ENCODE peak calls at places on chromosomes 13 and 19, in eight cellular contexts. G is progenitor cell of endocrine pancreas, X is nephron progenitor cell, F is type B pancreatic cell, O is heart right ventricle, E is upper lobe of left lung, U is Peyer's patch, I is cardiac muscle cell. C is an unnamed sample.

GRCh38 chr19:43678512-43678911 is 8.5 kb upstream of the PLAUR start:
- DNase-seq in X (no peak), U (no peak), O (no peak), F (no peak), E (no peak), G (no peak), I (peak), C (no peak)

GRCh38 chr19:49553451-49554271 is 25.9 kb downstream of the RCN3 start:
- DNase-seq in G (no peak), F (no peak), E (no peak), O (no peak), U (peak), X (no peak), I (no peak), C (no peak)

GRCh38 chr19:10461047-10461949 is 41.0 kb downstream of the PDE4A start:
- DNase-seq in G (peak), U (peak), E (peak), X (peak), I (peak), F (peak), O (peak), C (peak)

GRCh38 chr19:13118424-13119193 is 545 bp downstream of the NACC1 start:
- DNase-seq in U (peak), F (no peak), G (peak), O (no peak), I (peak), E (peak), X (peak), C (no peak)

GRCh38 chr13:96811049-96811448 is 183.2 kb downstream of the OXGR1 start:
- DNase-seq in X (no peak), E (no peak), F (no peak), G (no peak), U (no peak), O (no peak), I (no peak), C (no peak)

GRCh38 chr13:97116754-97117153 is 105.4 kb upstream of the MBNL2 start:
- DNase-seq in E (peak), I (peak), O (peak), F (no peak), G (no peak), X (no peak), U (no peak), C (no peak)

GRCh38 chr13:113591750-113592149 is 7.2 kb downstream of the TFDP1 start:
- DNase-seq in G (no peak), E (no peak), I (no peak), F (no peak), O (no peak), U (no peak), X (no peak), C (no peak)

GRCh38 chr13:112782433-112783010 is 92.7 kb downstream of the ATP11A start:
- DNase-seq in U (no peak), E (no peak), F (peak), O (no peak), I (no peak), X (no peak), G (no peak), C (no peak)

GRCh38 chr19:40362160-40362559 is 13.7 kb downstream of the PLD3 start:
- DNase-seq in O (no peak), G (no peak), F (no peak), E (no peak), U (no peak), I (no peak), X (no peak), C (no peak)

GRCh38 chr19:50292216-50292827 is 36.9 kb downstream of the KCNC3 start:
- DNase-seq in X (no peak), I (no peak), G (no peak), E (no peak), O (no peak), F (no peak), U (no peak), C (no peak)

GRCh38 chr13:40536443-40537113 is 129.9 kb downstream of the FOXO1 start:
- DNase-seq in X (no peak), I (no peak), F (no peak), E (no peak), G (no peak), U (peak), O (no peak), C (no peak)

GRCh38 chr13:87671824-87672603 is 843 bp downstream of the SLITRK5 start:
- DNase-seq in G (no peak), F (no peak), X (peak), U (peak), E (peak), I (no peak), O (no peak), C (peak)

GRCh38 chr19:40280608-40281221 is 4.4 kb downstream of the AKT2 start:
- DNase-seq in X (no peak), E (peak), I (no peak), O (peak), F (no peak), G (no peak), U (peak), C (no peak)

GRCh38 chr19:41269055-41269454 is 4.9 kb downstream of the HNRNPUL1 start:
- DNase-seq in F (no peak), G (no peak), I (no peak), O (no peak), X (no peak), E (no peak), U (no peak), C (no peak)

GRCh38 chr19:51082641-51083040 is at the start of gene KLK14:
- DNase-seq in X (no peak), F (no peak), O (no peak), G (no peak), I (no peak), U (no peak), E (no peak), C (no peak)

GRCh38 chr13:39542361-39542760 is 60.6 kb downstream of the LHFPL6 start:
- DNase-seq in F (no peak), E (no peak), I (no peak), X (no peak), O (no peak), U (no peak), G (no peak), C (no peak)

GRCh38 chr19:42010245-42011126 is 16.5 kb upstream of the ATP1A3 start:
- DNase-seq in G (no peak), O (no peak), F (no peak), X (no peak), I (no peak), E (no peak), U (no peak), C (no peak)

GRCh38 chr13:87661471-87661870 is 9.7 kb upstream of the SLITRK5 start:
- DNase-seq in F (no peak), U (no peak), X (no peak), G (no peak), E (no peak), O (no peak), I (no peak), C (no peak)

GRCh38 chr13:45367995-45368394 is 27.0 kb upstream of the TPT1 start:
- DNase-seq in E (no peak), X (no peak), F (no peak), G (no peak), U (no peak), I (no peak), O (no peak), C (no peak)

GRCh38 chr13:98918771-98919170 is 59.1 kb downstream of the DOCK9 start:
- DNase-seq in U (no peak), X (no peak), E (no peak), I (no peak), G (no peak), F (no peak), O (no peak), C (no peak)

DNA sequence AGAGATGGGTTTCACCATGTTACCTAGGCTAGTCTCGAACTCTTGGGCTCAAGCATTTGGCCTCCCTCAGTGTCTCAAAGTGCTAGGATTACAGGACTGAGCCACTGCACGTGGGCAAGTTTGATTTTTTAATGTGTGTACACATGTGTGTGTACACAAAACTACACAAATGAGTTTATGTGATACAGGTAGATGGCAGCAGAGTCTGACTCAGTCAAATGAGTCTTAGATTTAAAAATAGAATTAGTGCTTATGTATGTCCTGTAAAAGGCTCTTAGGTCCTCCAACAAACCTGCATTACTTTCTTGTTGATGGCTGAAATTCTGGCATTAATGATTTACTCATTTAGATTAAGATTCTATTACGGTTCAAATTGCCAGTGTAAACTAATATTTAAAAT is 293.7 kb downstream of the PCDH17 start:
- DNase-seq in I (peak), G (no peak), F (no peak), X (no peak), O (no peak), E (no peak), U (no peak), C (no peak)
- TF ChIP-seq CTCF in I (no peak), G (no peak), F (peak), X (no peak), O (no peak), E (no peak), U (peak), C (no peak)

GRCh38 chr13:51817717-51818116 is 13.8 kb upstream of the DHRS12 start:
- DNase-seq in O (no peak), F (no peak), E (no peak), X (no peak), I (no peak), U (no peak), G (no peak), C (no peak)
- TF ChIP-seq CTCF in O (no peak), F (no peak), E (no peak), X (no peak), I (no peak), U (no peak), G (no peak), C (no peak)

GRCh38 chr13:20623000-20623399 is 56.0 kb downstream of the IFT88 start:
- DNase-seq in G (no peak), U (no peak), E (no peak), O (no peak), X (no peak), F (no peak), I (no peak), C (no peak)

DNA sequence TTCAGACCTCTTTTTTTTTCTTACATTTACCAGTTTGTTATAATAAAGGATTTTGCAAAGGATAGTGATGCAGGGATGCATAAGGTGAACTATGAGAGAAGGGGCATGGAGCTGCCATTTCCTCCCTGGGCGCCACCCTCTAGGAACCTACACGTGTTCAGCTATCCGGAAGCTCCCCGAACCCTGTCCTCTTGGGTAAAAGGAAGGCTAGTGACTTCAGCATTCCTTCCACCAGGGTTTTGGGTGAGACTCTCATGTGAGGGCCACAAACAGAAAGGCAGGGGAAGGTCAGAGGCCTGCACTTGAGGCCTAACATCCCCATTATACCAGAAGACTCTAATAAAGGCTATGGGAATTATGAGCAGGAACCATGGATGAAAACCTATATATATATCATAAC is 57.3 kb downstream of the IFT88 start:
- DNase-seq in F (no peak), G (no peak), U (no peak), X (no peak), I (no peak), O (no peak), E (no peak), C (no peak)
- TF ChIP-seq CTCF in F (no peak), G (no peak), U (no peak), X (no peak), I (no peak), O (no peak), E (no peak), C (no peak)

DNA sequence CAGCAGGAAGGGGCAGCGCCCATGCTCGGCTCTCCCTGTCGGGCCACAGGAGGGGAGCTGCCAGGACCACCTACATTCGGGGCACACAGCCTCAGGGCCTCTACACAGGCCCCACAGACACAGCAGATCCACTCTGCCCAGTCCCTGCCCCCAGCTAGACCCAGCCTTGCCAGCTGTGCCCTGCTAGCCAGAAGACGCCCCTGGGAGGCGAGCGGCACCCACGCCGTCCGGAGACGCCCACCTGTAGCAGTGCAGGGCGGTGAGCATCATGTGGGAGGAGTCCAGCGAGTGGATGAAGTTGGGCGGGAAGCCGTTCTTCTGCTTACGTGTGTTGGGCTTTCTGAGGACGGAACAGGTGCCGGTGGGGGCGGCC is 15.1 kb downstream of the POLRMT start:
- DNase-seq in X (no peak), O (no peak), U (no peak), F (no peak), G (no peak), I (no peak), E (no peak), C (no peak)
- TF ChIP-seq CTCF in X (no peak), O (no peak), U (no peak), F (no peak), G (no peak), I (no peak), E (no peak), C (no peak)

DNA sequence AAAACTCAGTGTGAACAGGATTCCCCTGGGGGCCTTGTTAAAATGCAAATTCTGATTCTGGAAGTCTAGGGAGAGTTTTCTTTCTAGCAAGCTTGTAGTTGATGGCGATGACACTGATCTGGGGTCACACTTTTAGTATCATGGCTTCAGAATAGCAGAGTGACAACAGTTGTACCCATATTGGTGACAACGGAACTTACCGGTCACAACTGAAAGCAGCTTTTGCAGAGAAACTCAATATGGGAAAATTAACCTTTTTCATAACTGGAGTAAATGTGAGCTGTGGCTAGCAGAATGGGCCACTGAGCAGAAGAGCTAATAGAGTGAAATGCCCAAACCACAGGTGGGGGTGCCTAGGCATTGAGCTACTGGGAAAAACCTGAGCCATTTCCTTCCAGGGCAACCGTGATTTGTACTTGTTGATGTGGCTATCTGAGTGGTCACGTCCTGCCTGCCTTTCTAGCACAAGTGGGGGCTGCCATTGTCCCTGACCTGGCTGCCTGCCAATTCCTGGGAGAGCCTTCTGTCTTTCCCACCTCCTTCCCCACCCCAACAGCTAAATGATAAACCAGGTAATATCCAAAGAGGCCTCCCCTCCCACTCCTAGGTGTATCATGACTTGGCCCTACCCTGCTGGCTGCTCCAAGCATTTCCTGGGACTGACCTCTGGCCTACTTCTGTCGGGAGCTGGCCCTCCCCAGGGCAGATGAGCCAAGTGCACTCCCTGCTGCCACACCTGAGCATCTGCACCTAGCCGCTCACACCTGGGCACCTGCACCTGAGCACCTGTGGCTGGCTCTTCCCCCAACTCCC is 1.7 kb upstream of the SLC10A2 start:
- DNase-seq in F (no peak), E (no peak), X (no peak), U (peak), I (peak), O (no peak), G (no peak), C (no peak)
- TF ChIP-seq CTCF in F (no peak), E (no peak), X (no peak), U (peak), I (no peak), O (no peak), G (no peak), C (no peak)

GRCh38 chr13:50974268-50974667 is 64.7 kb downstream of the RNASEH2B start:
- DNase-seq in U (no peak), X (no peak), F (no peak), I (no peak), O (no peak), G (no peak), E (no peak), C (no peak)

DNA sequence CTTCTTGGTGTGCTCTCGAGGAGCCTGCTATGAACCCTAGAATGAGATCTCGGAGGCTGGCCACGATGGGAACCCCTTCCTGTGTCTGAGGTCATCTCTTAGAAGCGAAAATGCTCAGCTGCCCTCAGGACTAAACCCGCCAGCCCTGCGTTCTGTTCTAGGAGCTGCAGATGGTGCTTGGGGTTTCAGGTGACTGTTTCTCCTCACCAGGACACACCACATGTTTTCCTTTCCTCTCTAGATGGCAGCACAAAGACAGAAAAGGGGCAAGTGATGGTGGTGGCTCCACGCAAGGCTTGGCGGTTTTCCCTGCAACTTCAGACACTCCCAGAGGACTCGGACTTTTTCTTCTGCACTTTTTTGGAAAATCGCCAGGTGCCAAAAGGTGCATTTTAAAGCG is 60.1 kb downstream of the RNASEH2B start:
- DNase-seq in I (peak), E (no peak), F (no peak), X (peak), G (no peak), U (no peak), O (no peak), C (no peak)
- TF ChIP-seq CTCF in I (no peak), E (no peak), F (no peak), X (no peak), G (no peak), U (no peak), O (no peak), C (no peak)

C was measured in esophagus muscularis mucosa.